ENCODE peak calls at places on chromosomes 12 and 14, in seven cellular contexts. Y is GM23248; E is heart right ventricle; R is H1; T is CD8-positive, alpha-beta memory T cell; H is CD4-positive, alpha-beta T cell; O is suprapubic skin. L is an unnamed sample.

GRCh38 chr12:127781336-127781735 is 485.6 kb upstream of the TMEM132C start:
- DNase-seq in R (no peak), O (no peak), Y (no peak), H (no peak), T (no peak), E (no peak), L (no peak)

GRCh38 chr12:24561882-24562760 is 386.8 kb downstream of the BCAT1 start:
- DNase-seq in R (peak), Y (peak), E (peak), H (no peak), T (no peak), O (peak), L (peak)

GRCh38 chr12:3398196-3398789 is 92.7 kb upstream of the PRMT8 start:
- DNase-seq in O (no peak), Y (no peak), H (no peak), R (no peak), E (no peak), T (no peak), L (no peak)

GRCh38 chr14:106843951-106844483 is 1317.6 kb downstream of the TMEM121 start:
- DNase-seq in O (no peak), H (no peak), E (no peak), R (no peak), Y (no peak), T (peak), L (no peak)

GRCh38 chr12:53078425-53079225 is 565 bp downstream of the SPRYD3 start:
- DNase-seq in R (no peak), Y (peak), H (peak), O (peak), E (no peak), T (peak), L (no peak)

GRCh38 chr12:24945822-24946221 is 3.1 kb downstream of the BCAT1 start:
- DNase-seq in O (no peak), T (no peak), R (no peak), H (no peak), Y (no peak), E (no peak), L (no peak)

GRCh38 chr14:36768638-36769337 is 107.1 kb downstream of the PAX9 start:
- DNase-seq in O (no peak), E (no peak), H (no peak), R (no peak), Y (no peak), T (no peak), L (no peak)

GRCh38 chr12:47025798-47026197 is 53.6 kb upstream of the PCED1B start:
- DNase-seq in H (no peak), O (no peak), E (no peak), T (no peak), R (no peak), Y (no peak), L (no peak)

GRCh38 chr14:32022938-32023466 is 54.1 kb upstream of the ARHGAP5 start:
- DNase-seq in E (no peak), R (no peak), H (no peak), T (no peak), Y (no peak), O (no peak), L (no peak)

GRCh38 chr14:102917469-102918211 is 4.8 kb upstream of the AMN start:
- DNase-seq in O (no peak), Y (peak), T (peak), E (peak), R (peak), H (peak), L (no peak)

GRCh38 chr14:43116341-43116740 is 1390.7 kb downstream of the FSCB start:
- DNase-seq in O (no peak), H (no peak), Y (no peak), T (no peak), R (no peak), E (no peak), L (no peak)

GRCh38 chr14:23103581-23103980 is 1.2 kb downstream of the CIROP start:
- DNase-seq in R (no peak), H (no peak), O (peak), E (no peak), T (no peak), Y (no peak), L (no peak)

GRCh38 chr12:98771811-98772752 is 127.0 kb downstream of the APAF1 start:
- DNase-seq in H (no peak), Y (no peak), E (no peak), O (no peak), T (no peak), R (no peak), L (no peak)

GRCh38 chr14:66507181-66507721 is 696 bp upstream of the GPHN start:
- DNase-seq in Y (no peak), H (no peak), O (no peak), T (no peak), E (no peak), R (no peak), L (no peak)

GRCh38 chr14:60183724-60184596 is 18.8 kb upstream of the DHRS7 start:
- DNase-seq in Y (peak), O (no peak), T (no peak), E (no peak), R (no peak), H (no peak), L (no peak)

GRCh38 chr14:22824711-22825359 is 4.9 kb upstream of the MRPL52 start:
- DNase-seq in O (no peak), Y (peak), H (no peak), R (no peak), E (no peak), T (no peak), L (peak)

GRCh38 chr14:103257211-103257962 is 76.7 kb upstream of the EIF5 start:
- DNase-seq in E (no peak), T (no peak), R (peak), H (no peak), Y (peak), O (no peak), L (no peak)

GRCh38 chr12:51392556-51393237 is 1.5 kb upstream of the GALNT6 start:
- DNase-seq in R (peak), Y (peak), E (no peak), O (peak), H (no peak), T (peak), L (no peak)

GRCh38 chr12:31887109-31887811 is 72.0 kb upstream of the RESF1 start:
- DNase-seq in O (no peak), T (no peak), H (no peak), R (no peak), Y (no peak), E (no peak), L (no peak)

GRCh38 chr14:29955087-29955486 is 27.4 kb upstream of the PRKD1 start:
- DNase-seq in Y (peak), R (no peak), H (no peak), E (no peak), O (no peak), T (no peak), L (no peak)

GRCh38 chr12:50537538-50537919 is 32.7 kb downstream of the DIP2B start:
- DNase-seq in T (no peak), E (no peak), Y (peak), R (no peak), O (no peak), H (no peak), L (no peak)

GRCh38 chr14:100103261-100104005 is 38.2 kb downstream of the EVL start:
- DNase-seq in Y (no peak), O (no peak), E (no peak), R (no peak), T (peak), H (no peak), L (no peak)

DNA sequence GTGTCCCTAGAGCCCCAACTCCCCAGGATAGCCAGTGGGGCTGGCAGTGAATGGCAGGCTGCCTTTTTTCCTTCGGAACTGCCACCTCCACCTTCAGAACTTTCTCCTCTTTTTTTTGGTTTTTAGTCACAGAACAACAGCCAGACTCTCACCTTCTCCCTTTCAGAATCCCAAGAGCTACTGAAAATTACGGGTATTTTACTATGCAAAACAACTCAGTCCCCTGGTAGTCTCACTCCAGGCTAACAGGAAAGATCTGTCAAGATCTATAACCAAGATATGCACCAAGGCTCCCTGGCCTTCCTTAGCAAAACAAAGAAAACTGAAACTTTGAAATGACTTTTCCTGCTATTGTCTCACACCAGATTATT is 12.5 kb downstream of the PLEKHG6 start:
- DNase-seq in R (no peak), Y (no peak), E (no peak), O (no peak), H (no peak), T (no peak), L (no peak)
- H3K27ac ChIP-seq in R (peak), Y (peak), E (peak), O (peak), H (no peak), T (no peak), L (peak)

DNA sequence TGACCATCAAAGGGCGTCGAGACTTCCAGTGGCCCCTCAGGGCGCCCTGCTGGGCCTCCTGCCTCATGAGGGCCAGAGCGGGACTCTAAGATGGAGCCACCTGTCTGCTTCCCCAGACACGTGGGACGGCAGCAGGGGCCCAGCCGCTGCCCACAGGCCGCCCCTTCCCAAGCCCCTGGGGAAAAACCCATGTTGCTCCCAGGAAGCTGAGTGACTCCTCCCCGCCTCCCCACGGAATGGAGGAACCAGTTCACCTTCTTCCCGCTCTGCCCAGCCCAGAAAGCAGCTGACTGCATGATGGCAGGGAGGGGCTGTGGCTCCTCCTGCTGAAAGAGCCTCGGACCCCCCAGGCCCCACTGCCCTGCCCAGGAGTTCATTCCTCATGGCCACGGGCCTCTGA is 14.9 kb downstream of the RAB35 start:
- DNase-seq in Y (no peak), E (no peak), R (no peak), H (no peak), O (no peak), T (no peak), L (no peak)
- H3K27ac ChIP-seq in Y (no peak), E (peak), R (no peak), H (peak), O (peak), T (no peak), L (peak)

GRCh38 chr14:56687123-56687522 is 107.5 kb downstream of the TMEM260 start:
- DNase-seq in O (no peak), Y (no peak), H (no peak), T (no peak), E (no peak), R (no peak), L (no peak)
- H3K27ac ChIP-seq in O (no peak), Y (no peak), H (no peak), T (no peak), E (no peak), R (no peak), L (no peak)

DNA sequence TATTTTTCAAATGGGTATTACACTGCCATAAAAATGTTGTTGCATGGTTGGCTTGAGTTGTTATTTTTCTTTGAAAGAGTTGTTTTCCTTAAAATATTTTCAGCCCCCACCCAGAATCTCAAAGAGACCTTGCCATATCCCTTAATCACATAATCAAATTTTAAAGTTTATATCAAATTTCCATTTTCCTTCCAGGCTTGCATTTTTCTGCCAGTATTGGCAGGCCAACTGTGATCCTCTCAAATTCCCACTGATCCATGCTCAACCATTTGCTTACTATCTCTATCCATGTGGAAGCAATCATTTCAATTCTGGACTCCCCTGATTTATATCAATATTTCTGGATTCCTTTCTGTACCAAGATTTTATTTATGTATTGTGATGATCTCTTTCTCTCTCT is 64.1 kb upstream of the PYGL start:
- DNase-seq in T (no peak), E (no peak), Y (no peak), O (no peak), H (no peak), R (no peak), L (no peak)
- H3K27ac ChIP-seq in T (no peak), E (no peak), Y (no peak), O (no peak), H (no peak), R (no peak), L (no peak)

DNA sequence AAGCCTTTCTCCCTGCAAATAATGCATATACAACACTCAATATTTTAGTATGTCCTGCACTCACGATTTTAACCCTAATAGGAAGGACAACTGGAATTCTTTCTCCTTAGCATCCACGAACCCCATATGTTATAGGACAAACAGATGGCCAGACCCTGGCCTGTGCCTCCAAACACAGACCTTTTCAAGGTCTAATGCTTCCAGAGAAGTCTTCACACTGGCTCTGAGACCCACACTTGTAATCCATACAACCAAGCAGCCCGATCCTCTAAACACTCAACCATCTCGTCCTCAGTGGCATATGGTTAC is 569 bp downstream of the SLC2A3 start:
- DNase-seq in E (no peak), Y (peak), O (no peak), T (no peak), H (no peak), R (no peak), L (no peak)
- H3K27ac ChIP-seq in E (peak), Y (peak), O (peak), T (peak), H (peak), R (peak), L (peak)

DNA sequence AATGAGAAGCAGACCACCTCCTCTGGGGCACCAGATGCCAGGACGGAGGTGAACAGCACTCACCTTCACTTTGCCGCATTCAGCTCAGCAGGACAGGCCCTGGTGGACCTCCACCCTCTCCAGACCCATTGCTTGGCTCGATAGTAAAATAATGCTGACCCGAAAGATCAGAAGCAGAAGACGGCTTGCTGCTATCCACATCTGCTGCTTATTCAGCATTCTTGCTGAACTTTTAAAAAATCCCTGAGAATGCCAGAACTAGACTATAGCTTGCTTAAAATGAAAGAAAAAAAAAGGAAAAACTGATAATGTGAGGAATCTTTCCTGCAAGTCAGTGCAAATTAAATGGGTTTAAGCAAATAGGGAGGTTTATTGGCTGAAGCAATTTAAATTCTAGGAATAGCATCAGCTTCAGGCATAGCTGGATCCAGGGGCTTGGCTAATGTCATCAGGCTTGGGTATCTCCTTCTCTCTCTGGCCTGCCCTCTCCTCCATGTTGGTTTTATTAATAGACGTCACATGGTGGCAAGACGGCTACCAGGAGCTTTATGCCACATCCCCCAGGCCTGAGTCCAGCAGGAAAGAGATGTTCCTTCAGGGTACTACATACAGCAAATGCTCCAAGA is 137.9 kb downstream of the SCARB1 start:
- DNase-seq in R (no peak), O (no peak), E (no peak), T (no peak), H (no peak), Y (no peak), L (no peak)
- H3K27ac ChIP-seq in R (no peak), O (peak), E (peak), T (no peak), H (no peak), Y (no peak), L (no peak)

GRCh38 chr14:46053221-46053620 is 598.4 kb downstream of the RPL10L start:
- DNase-seq in E (no peak), T (no peak), O (no peak), Y (peak), H (no peak), R (no peak), L (no peak)
- H3K27ac ChIP-seq in E (no peak), T (no peak), O (no peak), Y (no peak), H (no peak), R (no peak), L (no peak)

DNA sequence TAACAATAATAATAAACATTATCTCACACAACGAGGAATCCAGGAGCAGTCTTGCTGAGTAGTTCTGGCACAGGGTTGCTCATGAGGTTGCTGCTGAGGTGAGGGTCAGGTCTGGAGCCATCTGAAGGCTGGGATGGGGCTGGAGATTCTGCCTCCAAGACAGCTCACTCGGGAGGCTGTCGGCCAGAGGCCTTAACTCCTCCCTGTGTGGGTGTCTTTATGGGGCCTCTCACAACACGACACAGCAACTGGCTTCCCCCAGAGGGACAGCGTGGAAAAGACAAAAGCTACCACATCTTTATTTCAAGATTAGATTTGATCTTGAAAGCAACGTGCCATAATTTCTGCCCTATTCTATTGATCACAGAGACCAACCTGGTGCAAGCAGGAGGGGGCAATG is 7.2 kb upstream of the CD4 start:
- DNase-seq in Y (peak), O (no peak), T (no peak), H (no peak), E (no peak), R (no peak), L (no peak)
- H3K27ac ChIP-seq in Y (no peak), O (no peak), T (no peak), H (peak), E (no peak), R (no peak), L (no peak)

L was measured in uterus.